ENCODE peak calls at places on chromosomes 5 and 9, in nine cellular contexts. L is MCF 10A, V is body of pancreas, T is neural crest cell, F is fibroblast of mammary gland, U is epithelial cell of esophagus, Y is astrocyte of the spinal cord, I is fibroblast of lung, J is uterus. G is an unnamed sample.

GRCh38 chr9:127903557-127904475 is 4.4 kb upstream of the ST6GALNAC6 start:
- DNase-seq in Y (no peak), F (no peak), I (no peak), L (no peak), T (peak; percentile 46), J (peak; percentile 78), V (peak; percentile 62), U (no peak), G (no peak)

GRCh38 chr5:72285425-72285821 is 34.6 kb downstream of the MRPS27 start:
- DNase-seq in J (no peak), I (no peak), U (no peak), V (no peak), T (no peak), Y (no peak), F (no peak), L (no peak), G (no peak)

GRCh38 chr9:131382850-131383729 is 10.8 kb upstream of the PRRC2B start:
- DNase-seq in F (peak; percentile 73), U (peak; percentile 72), I (peak; percentile 87), T (no peak), V (peak; percentile 88), J (peak; percentile 68), L (peak; percentile 82), Y (peak; percentile 83), G (peak; percentile 77)

GRCh38 chr9:37464426-37465248 is 613 bp downstream of the ZBTB5 start:
- DNase-seq in Y (peak; percentile 77), F (peak; percentile 59), L (peak; percentile 71), I (peak; percentile 65), J (peak; percentile 71), V (peak; percentile 77), U (peak; percentile 79), T (no peak), G (peak; percentile 69)

GRCh38 chr5:169218862-169219261 is 82.1 kb downstream of the SLIT3 start:
- DNase-seq in J (no peak), L (no peak), V (no peak), I (no peak), F (no peak), T (no peak), U (no peak), Y (no peak), G (no peak)

GRCh38 chr5:68995847-68996204 is 98.0 kb upstream of the SLC30A5 start:
- DNase-seq in J (no peak), T (no peak), I (peak; percentile 6), U (peak; percentile 47), Y (no peak), L (no peak), F (peak; percentile 38), V (no peak), G (no peak)

GRCh38 chr9:107740088-107740980 is 250.8 kb upstream of the KLF4 start:
- DNase-seq in U (no peak), Y (no peak), L (peak; percentile 58), T (no peak), I (peak; percentile 76), F (no peak), V (no peak), J (peak; percentile 72), G (no peak)

GRCh38 chr5:32182463-32183081 is 8.5 kb upstream of the GOLPH3 start:
- DNase-seq in U (no peak), T (no peak), J (no peak), L (no peak), V (no peak), I (no peak), F (no peak), Y (no peak), G (no peak)

GRCh38 chr5:108625654-108626053 is 122.0 kb upstream of the FER start:
- DNase-seq in Y (no peak), T (no peak), L (no peak), F (no peak), J (no peak), I (no peak), V (no peak), U (no peak), G (no peak)

GRCh38 chr9:38018964-38019602 is 49.9 kb downstream of the SHB start:
- DNase-seq in I (peak; percentile 78), V (peak; percentile 74), F (peak; percentile 84), Y (peak; percentile 89), J (peak; percentile 56), U (peak; percentile 85), T (no peak), L (peak; percentile 80), G (peak; percentile 77)

GRCh38 chr5:72178910-72179815 is 71.9 kb downstream of the MAP1B start:
- DNase-seq in Y (peak; percentile 94), U (peak; percentile 74), T (peak; percentile 50), V (peak; percentile 46), I (peak; percentile 91), L (peak; percentile 87), J (peak; percentile 82), F (peak; percentile 89), G (peak; percentile 92)

GRCh38 chr9:97632406-97632991 is 669 bp downstream of the TSTD2 start:
- DNase-seq in U (no peak), L (no peak), I (peak; percentile 90), T (peak; percentile 50), V (no peak), F (peak; percentile 80), J (peak; percentile 71), Y (no peak), G (peak; percentile 85)

GRCh38 chr9:93060746-93061259 is 2.3 kb downstream of the SUSD3 start:
- DNase-seq in V (no peak), I (peak; percentile 34), F (peak; percentile 82), U (no peak), T (no peak), L (peak; percentile 40), Y (no peak), J (peak; percentile 91), G (no peak)

GRCh38 chr9:14945351-14945750 is 35.1 kb upstream of the FREM1 start:
- DNase-seq in V (no peak), I (peak; percentile 20), F (no peak), Y (no peak), L (peak; percentile 67), U (no peak), J (no peak), T (no peak), G (no peak)

GRCh38 chr9:89149726-89150125 is 28.9 kb downstream of the SHC3 start:
- DNase-seq in I (peak; percentile 58), U (peak; percentile 87), Y (peak; percentile 54), V (no peak), F (peak; percentile 82), T (no peak), L (peak; percentile 50), J (no peak), G (peak; percentile 62)

GRCh38 chr5:74126294-74126693 is 500.3 kb downstream of the ARHGEF28 start:
- DNase-seq in F (no peak), T (no peak), V (no peak), L (no peak), J (no peak), Y (no peak), I (no peak), U (peak; percentile 64), G (no peak)

GRCh38 chr9:38393128-38393809 is 767 bp downstream of the ALDH1B1 start:
- DNase-seq in L (peak; percentile 8), Y (no peak), T (no peak), U (no peak), J (no peak), I (peak; percentile 11), V (no peak), F (no peak), G (no peak)

GRCh38 chr5:61732796-61733195 is 400.7 kb downstream of the ZSWIM6 start:
- DNase-seq in Y (no peak), J (no peak), I (no peak), U (no peak), T (peak; percentile 40), L (no peak), F (no peak), V (no peak), G (no peak)

GRCh38 chr5:89445106-89445745 is 562.2 kb upstream of the MEF2C start:
- DNase-seq in T (no peak), L (no peak), U (no peak), Y (no peak), J (no peak), F (no peak), V (peak; percentile 15), I (no peak), G (no peak)

GRCh38 chr5:140635291-140636257 is 2.6 kb upstream of the CD14 start:
- DNase-seq in J (no peak), F (no peak), U (no peak), V (no peak), L (no peak), Y (no peak), I (no peak), T (no peak), G (no peak)
- TF ChIP-seq CTCF in J (no peak), F (no peak), U (no peak), V (no peak), L (no peak), Y (no peak), I (no peak), T (no peak), G (no peak)

DNA sequence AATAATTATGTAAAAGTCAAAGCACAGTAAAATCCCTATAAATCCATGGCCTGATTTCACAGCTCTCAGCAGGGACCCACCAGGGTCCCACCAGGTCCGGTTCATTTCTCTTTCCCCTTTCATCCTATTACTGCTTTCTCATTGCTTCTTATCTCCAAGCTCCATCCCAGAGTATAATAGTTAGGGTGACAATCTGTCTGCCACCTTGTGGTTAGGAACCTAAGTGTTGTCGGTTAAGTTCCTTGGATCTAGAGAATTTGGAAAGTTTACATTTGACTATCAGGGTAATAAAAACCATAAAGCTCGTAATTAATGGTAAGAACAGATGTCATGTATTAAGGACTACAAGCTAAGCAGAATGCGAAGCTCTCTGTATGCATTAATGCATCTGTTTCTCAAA is 259.1 kb downstream of the SH3GL2 start:
- DNase-seq in Y (no peak), I (peak; percentile 2), U (no peak), F (peak; percentile 4), J (no peak), L (no peak), V (no peak), T (no peak), G (peak; percentile 2)
- TF ChIP-seq CTCF in Y (no peak), I (no peak), U (no peak), F (no peak), J (no peak), L (no peak), V (no peak), T (peak; percentile 41), G (no peak)

DNA sequence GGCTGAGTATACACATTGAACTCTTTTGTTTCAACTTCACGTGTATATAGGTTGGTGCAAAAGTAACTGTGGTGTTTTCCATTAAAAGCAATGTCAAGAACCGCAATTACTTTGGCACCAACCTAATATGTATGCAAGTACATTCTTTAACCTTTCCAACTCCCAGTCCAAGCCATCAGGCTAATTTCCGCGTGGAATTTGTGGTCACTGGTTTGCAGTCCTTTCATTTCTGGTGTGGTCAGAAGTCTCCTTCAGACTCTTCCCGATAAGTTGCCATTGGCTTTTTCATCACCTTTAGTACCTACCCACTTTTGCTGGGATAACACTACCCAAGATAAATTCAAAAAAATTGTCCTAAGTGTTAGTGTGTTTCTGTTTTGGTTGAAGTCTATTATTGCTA is 84.0 kb downstream of the RGS3 start:
- DNase-seq in I (no peak), J (no peak), V (no peak), U (no peak), T (no peak), F (no peak), Y (no peak), L (no peak), G (no peak)
- TF ChIP-seq CTCF in I (no peak), J (no peak), V (no peak), U (no peak), T (no peak), F (no peak), Y (no peak), L (no peak), G (no peak)

DNA sequence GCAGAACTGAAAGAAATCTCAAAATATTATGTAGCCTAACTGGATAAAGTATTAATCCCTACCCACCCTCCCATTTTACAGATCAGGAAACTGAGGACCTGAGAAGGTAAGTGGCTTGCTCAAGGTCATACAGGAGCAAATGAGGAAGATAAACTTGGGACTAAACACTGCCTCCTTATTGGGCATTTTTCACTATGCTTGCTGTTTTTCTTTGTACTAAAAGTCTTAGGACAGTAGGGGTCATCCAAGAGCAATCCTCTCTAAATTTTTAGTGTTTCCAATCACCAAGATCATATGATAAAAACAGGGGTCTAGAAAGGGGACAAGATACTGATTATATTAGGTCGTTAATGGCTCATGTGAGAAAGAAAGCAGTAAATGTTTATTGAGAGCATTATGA is 80.8 kb downstream of the RORB start:
- DNase-seq in L (no peak), U (peak; percentile 17), T (no peak), V (no peak), F (peak; percentile 25), Y (no peak), I (peak; percentile 8), J (no peak), G (peak; percentile 28)
- TF ChIP-seq CTCF in L (no peak), U (peak; percentile 47), T (peak; percentile 59), V (no peak), F (peak; percentile 64), Y (peak; percentile 60), I (no peak), J (no peak), G (peak; percentile 58)